ENCODE peak calls at places on chromosomes 4 and X, in ten cellular contexts. One of them, this sample, is unnamed.

GRCh38 chrX:154059231-154059630 is 38.3 kb downstream of the MECP2 start:
- DNase-seq in ecto neural progenitor cell: no peak
- DNase-seq in mesendoderm: no peak
- DNase-seq in anterior cingulate cortex: no peak
- DNase-seq in mucosa of descending colon: no peak
- DNase-seq in naive thymus-derived CD4-positive, alpha-beta T cell: no peak
- DNase-seq in GM13977: no peak
- DNase-seq in left colon: no peak
- DNase-seq in GM12865: no peak
- DNase-seq in AG08395: no peak
- DNase-seq in this sample: no peak

GRCh38 chr4:153497091-153497531 is 31.0 kb downstream of the TMEM131L start:
- DNase-seq in anterior cingulate cortex: no peak
- DNase-seq in ecto neural progenitor cell: no peak
- DNase-seq in GM13977: no peak
- DNase-seq in AG08395: peak; percentile 21
- DNase-seq in naive thymus-derived CD4-positive, alpha-beta T cell: no peak
- DNase-seq in left colon: no peak
- DNase-seq in mesendoderm: peak; percentile 80
- DNase-seq in mucosa of descending colon: no peak
- DNase-seq in GM12865: peak; percentile 70
- DNase-seq in this sample: no peak

GRCh38 chrX:101091817-101092216 is 6.2 kb upstream of the CENPI start:
- DNase-seq in mesendoderm: no peak
- DNase-seq in GM12865: no peak
- DNase-seq in AG08395: no peak
- DNase-seq in naive thymus-derived CD4-positive, alpha-beta T cell: no peak
- DNase-seq in left colon: no peak
- DNase-seq in anterior cingulate cortex: no peak
- DNase-seq in ecto neural progenitor cell: no peak
- DNase-seq in GM13977: no peak
- DNase-seq in mucosa of descending colon: no peak
- DNase-seq in this sample: no peak

GRCh38 chr4:38323141-38323634 is 340.8 kb upstream of the KLF3 start:
- DNase-seq in GM13977: peak; percentile 21
- DNase-seq in left colon: no peak
- DNase-seq in AG08395: no peak
- DNase-seq in ecto neural progenitor cell: no peak
- DNase-seq in GM12865: peak; percentile 31
- DNase-seq in mesendoderm: peak; percentile 42
- DNase-seq in mucosa of descending colon: no peak
- DNase-seq in naive thymus-derived CD4-positive, alpha-beta T cell: no peak
- DNase-seq in anterior cingulate cortex: no peak
- DNase-seq in this sample: no peak

GRCh38 chr4:73967891-73968290 is 13.9 kb downstream of the PF4 start:
- DNase-seq in AG08395: no peak
- DNase-seq in GM13977: no peak
- DNase-seq in ecto neural progenitor cell: no peak
- DNase-seq in GM12865: no peak
- DNase-seq in mucosa of descending colon: no peak
- DNase-seq in left colon: no peak
- DNase-seq in mesendoderm: no peak
- DNase-seq in naive thymus-derived CD4-positive, alpha-beta T cell: no peak
- DNase-seq in anterior cingulate cortex: no peak
- DNase-seq in this sample: no peak

GRCh38 chrX:136597356-136597755 is 50.6 kb upstream of the CD40LG start:
- DNase-seq in naive thymus-derived CD4-positive, alpha-beta T cell: no peak
- DNase-seq in anterior cingulate cortex: no peak
- DNase-seq in mucosa of descending colon: no peak
- DNase-seq in GM12865: no peak
- DNase-seq in left colon: no peak
- DNase-seq in GM13977: no peak
- DNase-seq in AG08395: no peak
- DNase-seq in mesendoderm: no peak
- DNase-seq in ecto neural progenitor cell: no peak
- DNase-seq in this sample: no peak

GRCh38 chr4:105306820-105307219 is 160.1 kb downstream of the TET2 start:
- DNase-seq in left colon: no peak
- DNase-seq in mucosa of descending colon: no peak
- DNase-seq in GM12865: no peak
- DNase-seq in mesendoderm: no peak
- DNase-seq in anterior cingulate cortex: no peak
- DNase-seq in GM13977: no peak
- DNase-seq in ecto neural progenitor cell: no peak
- DNase-seq in AG08395: no peak
- DNase-seq in naive thymus-derived CD4-positive, alpha-beta T cell: no peak
- DNase-seq in this sample: no peak

GRCh38 chrX:106726485-106727437 is at the start of gene RNF128:
- DNase-seq in ecto neural progenitor cell: peak; percentile 61
- DNase-seq in anterior cingulate cortex: peak; percentile 31
- DNase-seq in GM13977: no peak
- DNase-seq in mucosa of descending colon: peak; percentile 82
- DNase-seq in left colon: peak; percentile 76
- DNase-seq in AG08395: peak; percentile 42
- DNase-seq in GM12865: no peak
- DNase-seq in naive thymus-derived CD4-positive, alpha-beta T cell: no peak
- DNase-seq in mesendoderm: peak; percentile 80
- DNase-seq in this sample: peak; percentile 43

GRCh38 chr4:20311863-20312262 is 60.2 kb downstream of the SLIT2 start:
- DNase-seq in GM13977: no peak
- DNase-seq in anterior cingulate cortex: no peak
- DNase-seq in left colon: no peak
- DNase-seq in AG08395: peak; percentile 31
- DNase-seq in naive thymus-derived CD4-positive, alpha-beta T cell: no peak
- DNase-seq in mucosa of descending colon: no peak
- DNase-seq in mesendoderm: no peak
- DNase-seq in GM12865: no peak
- DNase-seq in ecto neural progenitor cell: no peak
- DNase-seq in this sample: no peak

GRCh38 chr4:102342404-102343074 is 2.7 kb downstream of the SLC39A8 start:
- DNase-seq in GM12865: no peak
- DNase-seq in left colon: no peak
- DNase-seq in AG08395: no peak
- DNase-seq in GM13977: no peak
- DNase-seq in anterior cingulate cortex: no peak
- DNase-seq in mucosa of descending colon: no peak
- DNase-seq in mesendoderm: peak; percentile 68
- DNase-seq in ecto neural progenitor cell: no peak
- DNase-seq in naive thymus-derived CD4-positive, alpha-beta T cell: no peak
- DNase-seq in this sample: no peak

GRCh38 chr4:28686618-28687017 is 1826.0 kb downstream of the STIM2 start:
- DNase-seq in mesendoderm: peak; percentile 80
- DNase-seq in naive thymus-derived CD4-positive, alpha-beta T cell: no peak
- DNase-seq in ecto neural progenitor cell: peak; percentile 60
- DNase-seq in AG08395: peak; percentile 13
- DNase-seq in mucosa of descending colon: no peak
- DNase-seq in anterior cingulate cortex: no peak
- DNase-seq in GM13977: peak; percentile 11
- DNase-seq in left colon: peak; percentile 11
- DNase-seq in GM12865: peak; percentile 9
- DNase-seq in this sample: no peak

GRCh38 chr4:5824635-5825034 is 68.3 kb downstream of the CRMP1 start:
- DNase-seq in GM13977: peak; percentile 47
- DNase-seq in ecto neural progenitor cell: no peak
- DNase-seq in GM12865: peak; percentile 16
- DNase-seq in AG08395: peak; percentile 63
- DNase-seq in left colon: no peak
- DNase-seq in naive thymus-derived CD4-positive, alpha-beta T cell: no peak
- DNase-seq in mucosa of descending colon: no peak
- DNase-seq in anterior cingulate cortex: no peak
- DNase-seq in mesendoderm: peak; percentile 46
- DNase-seq in this sample: no peak

GRCh38 chrX:9940397-9940796 is 26.8 kb upstream of the CLDN34 start:
- DNase-seq in mucosa of descending colon: no peak
- DNase-seq in GM13977: no peak
- DNase-seq in anterior cingulate cortex: peak; percentile 18
- DNase-seq in naive thymus-derived CD4-positive, alpha-beta T cell: no peak
- DNase-seq in AG08395: peak; percentile 18
- DNase-seq in left colon: no peak
- DNase-seq in GM12865: no peak
- DNase-seq in ecto neural progenitor cell: no peak
- DNase-seq in mesendoderm: no peak
- DNase-seq in this sample: no peak

GRCh38 chrX:46959101-46959500 is 46.9 kb downstream of the JADE3 start:
- DNase-seq in mesendoderm: no peak
- DNase-seq in mucosa of descending colon: no peak
- DNase-seq in anterior cingulate cortex: no peak
- DNase-seq in ecto neural progenitor cell: no peak
- DNase-seq in AG08395: no peak
- DNase-seq in GM13977: no peak
- DNase-seq in naive thymus-derived CD4-positive, alpha-beta T cell: no peak
- DNase-seq in left colon: no peak
- DNase-seq in GM12865: no peak
- DNase-seq in this sample: no peak

GRCh38 chr4:87965501-87965975 is 10.0 kb upstream of the SPP1 start:
- DNase-seq in anterior cingulate cortex: no peak
- DNase-seq in naive thymus-derived CD4-positive, alpha-beta T cell: no peak
- DNase-seq in AG08395: no peak
- DNase-seq in mesendoderm: no peak
- DNase-seq in GM12865: no peak
- DNase-seq in GM13977: no peak
- DNase-seq in mucosa of descending colon: no peak
- DNase-seq in ecto neural progenitor cell: no peak
- DNase-seq in left colon: no peak
- DNase-seq in this sample: no peak

GRCh38 chr4:6047130-6047673 is 29.0 kb upstream of the C4orf50 start:
- DNase-seq in naive thymus-derived CD4-positive, alpha-beta T cell: no peak
- DNase-seq in anterior cingulate cortex: no peak
- DNase-seq in GM12865: no peak
- DNase-seq in GM13977: no peak
- DNase-seq in AG08395: no peak
- DNase-seq in left colon: no peak
- DNase-seq in mucosa of descending colon: no peak
- DNase-seq in ecto neural progenitor cell: no peak
- DNase-seq in mesendoderm: peak; percentile 30
- DNase-seq in this sample: no peak

GRCh38 chr4:155085843-155086530 is 122.4 kb upstream of the NPY2R start:
- DNase-seq in left colon: no peak
- DNase-seq in AG08395: no peak
- DNase-seq in mucosa of descending colon: no peak
- DNase-seq in GM13977: no peak
- DNase-seq in anterior cingulate cortex: no peak
- DNase-seq in GM12865: no peak
- DNase-seq in naive thymus-derived CD4-positive, alpha-beta T cell: no peak
- DNase-seq in mesendoderm: no peak
- DNase-seq in ecto neural progenitor cell: no peak
- DNase-seq in this sample: no peak

GRCh38 chrX:53280703-53281320 is 572 bp downstream of the IQSEC2 start:
- DNase-seq in mucosa of descending colon: no peak
- DNase-seq in ecto neural progenitor cell: no peak
- DNase-seq in mesendoderm: peak; percentile 70
- DNase-seq in anterior cingulate cortex: no peak
- DNase-seq in naive thymus-derived CD4-positive, alpha-beta T cell: no peak
- DNase-seq in GM12865: no peak
- DNase-seq in AG08395: peak; percentile 31
- DNase-seq in GM13977: no peak
- DNase-seq in left colon: peak; percentile 58
- DNase-seq in this sample: no peak

GRCh38 chr4:180106122-180106521 is 2137.1 kb upstream of the TENM3 start:
- DNase-seq in mesendoderm: no peak
- DNase-seq in GM12865: no peak
- DNase-seq in AG08395: no peak
- DNase-seq in anterior cingulate cortex: no peak
- DNase-seq in ecto neural progenitor cell: no peak
- DNase-seq in naive thymus-derived CD4-positive, alpha-beta T cell: no peak
- DNase-seq in left colon: no peak
- DNase-seq in mucosa of descending colon: no peak
- DNase-seq in GM13977: no peak
- DNase-seq in this sample: no peak

GRCh38 chr4:3218824-3219760 is 29.9 kb upstream of the MSANTD1 start:
- DNase-seq in AG08395: no peak
- DNase-seq in anterior cingulate cortex: no peak
- DNase-seq in naive thymus-derived CD4-positive, alpha-beta T cell: no peak
- DNase-seq in GM12865: no peak
- DNase-seq in ecto neural progenitor cell: no peak
- DNase-seq in mesendoderm: no peak
- DNase-seq in mucosa of descending colon: no peak
- DNase-seq in GM13977: no peak
- DNase-seq in left colon: no peak
- DNase-seq in this sample: no peak

GRCh38 chr4:112190684-112191083 is 40.9 kb upstream of the AP1AR start:
- DNase-seq in AG08395: no peak
- DNase-seq in GM12865: no peak
- DNase-seq in anterior cingulate cortex: no peak
- DNase-seq in GM13977: no peak
- DNase-seq in left colon: no peak
- DNase-seq in mucosa of descending colon: no peak
- DNase-seq in naive thymus-derived CD4-positive, alpha-beta T cell: no peak
- DNase-seq in mesendoderm: no peak
- DNase-seq in ecto neural progenitor cell: no peak
- DNase-seq in this sample: no peak

GRCh38 chr4:142954415-142954814 is 108.3 kb upstream of the INPP4B start:
- DNase-seq in GM13977: no peak
- DNase-seq in anterior cingulate cortex: no peak
- DNase-seq in ecto neural progenitor cell: no peak
- DNase-seq in left colon: no peak
- DNase-seq in AG08395: no peak
- DNase-seq in mucosa of descending colon: peak; percentile 38
- DNase-seq in naive thymus-derived CD4-positive, alpha-beta T cell: no peak
- DNase-seq in mesendoderm: no peak
- DNase-seq in GM12865: no peak
- DNase-seq in this sample: no peak

GRCh38 chr4:155392486-155393184 is 15.9 kb upstream of the MAP9 start:
- DNase-seq in naive thymus-derived CD4-positive, alpha-beta T cell: no peak
- DNase-seq in left colon: no peak
- DNase-seq in anterior cingulate cortex: no peak
- DNase-seq in mesendoderm: peak; percentile 23
- DNase-seq in AG08395: peak; percentile 72
- DNase-seq in ecto neural progenitor cell: no peak
- DNase-seq in mucosa of descending colon: no peak
- DNase-seq in GM12865: no peak
- DNase-seq in GM13977: no peak
- DNase-seq in this sample: no peak

GRCh38 chr4:38948551-38948950 is 80.9 kb downstream of the FAM114A1 start:
- DNase-seq in naive thymus-derived CD4-positive, alpha-beta T cell: no peak
- DNase-seq in mucosa of descending colon: no peak
- DNase-seq in left colon: peak; percentile 12
- DNase-seq in AG08395: peak; percentile 80
- DNase-seq in GM13977: no peak
- DNase-seq in ecto neural progenitor cell: no peak
- DNase-seq in mesendoderm: peak; percentile 3
- DNase-seq in anterior cingulate cortex: peak; percentile 5
- DNase-seq in GM12865: no peak
- DNase-seq in this sample: no peak

GRCh38 chrX:137926090-137926489 is 360.2 kb downstream of the ZIC3 start:
- DNase-seq in anterior cingulate cortex: no peak
- DNase-seq in GM12865: peak; percentile 1
- DNase-seq in mucosa of descending colon: no peak
- DNase-seq in naive thymus-derived CD4-positive, alpha-beta T cell: no peak
- DNase-seq in left colon: no peak
- DNase-seq in ecto neural progenitor cell: no peak
- DNase-seq in GM13977: no peak
- DNase-seq in AG08395: no peak
- DNase-seq in mesendoderm: peak; percentile 55
- DNase-seq in this sample: no peak

GRCh38 chr4:157804986-157805385 is 367.8 kb downstream of the GASK1B start:
- DNase-seq in GM12865: no peak
- DNase-seq in AG08395: no peak
- DNase-seq in anterior cingulate cortex: no peak
- DNase-seq in mucosa of descending colon: no peak
- DNase-seq in GM13977: no peak
- DNase-seq in ecto neural progenitor cell: no peak
- DNase-seq in mesendoderm: peak; percentile 58
- DNase-seq in naive thymus-derived CD4-positive, alpha-beta T cell: no peak
- DNase-seq in left colon: no peak
- DNase-seq in this sample: no peak

GRCh38 chr4:104589264-104589868 is 94.7 kb upstream of the CXXC4 start:
- DNase-seq in ecto neural progenitor cell: no peak
- DNase-seq in mesendoderm: no peak
- DNase-seq in anterior cingulate cortex: no peak
- DNase-seq in GM13977: no peak
- DNase-seq in naive thymus-derived CD4-positive, alpha-beta T cell: no peak
- DNase-seq in mucosa of descending colon: no peak
- DNase-seq in left colon: no peak
- DNase-seq in GM12865: no peak
- DNase-seq in AG08395: no peak
- DNase-seq in this sample: no peak

GRCh38 chr4:143016171-143016570 is 168.5 kb upstream of the USP38 start:
- DNase-seq in AG08395: no peak
- DNase-seq in anterior cingulate cortex: no peak
- DNase-seq in mesendoderm: no peak
- DNase-seq in GM12865: no peak
- DNase-seq in naive thymus-derived CD4-positive, alpha-beta T cell: no peak
- DNase-seq in ecto neural progenitor cell: no peak
- DNase-seq in mucosa of descending colon: no peak
- DNase-seq in left colon: no peak
- DNase-seq in GM13977: no peak
- DNase-seq in this sample: no peak